ENCODE peak calls at places on chromosomes 13 and 19, in six cellular contexts. E, J, S, N, F and O are unnamed samples.

GRCh38 chr19:6279931-6280591 is at the start of gene MLLT1:
- DNase-seq in E (peak), N (peak), F (peak), S (peak), J (peak), O (peak)

GRCh38 chr13:31223215-31223614 is 23.4 kb downstream of the B3GLCT start:
- DNase-seq in F (no peak), N (no peak), E (no peak), S (no peak), J (no peak), O (no peak)

GRCh38 chr13:112965103-112965502 is 3.9 kb upstream of the MCF2L start:
- DNase-seq in S (no peak), F (no peak), E (peak), N (no peak), J (no peak), O (no peak)

GRCh38 chr13:77048592-77048991 is 21.6 kb upstream of the FBXL3 start:
- DNase-seq in J (no peak), S (no peak), E (no peak), N (no peak), F (no peak), O (no peak)

GRCh38 chr19:41795031-41795461 is 1.3 kb upstream of the CEACAM3 start:
- DNase-seq in S (no peak), E (no peak), J (peak), N (no peak), F (no peak), O (no peak)

GRCh38 chr19:9842834-9843625 is 7.9 kb downstream of the PIN1 start:
- DNase-seq in N (no peak), F (no peak), S (no peak), E (no peak), J (no peak), O (no peak)

GRCh38 chr19:33317522-33317921 is 15.2 kb upstream of the CEBPA start:
- DNase-seq in F (no peak), E (no peak), N (no peak), J (no peak), S (no peak), O (no peak)

GRCh38 chr13:68940049-68940448 is 1167.6 kb upstream of the ATXN8OS start:
- DNase-seq in J (no peak), F (no peak), S (no peak), E (no peak), N (no peak), O (no peak)

GRCh38 chr13:51801631-51802099 is 2.3 kb downstream of the DHRS12 start:
- DNase-seq in N (peak), F (peak), E (peak), S (peak), J (peak), O (peak)

GRCh38 chr19:12159773-12160414 is 3.0 kb upstream of the ZNF136 start:
- DNase-seq in F (no peak), N (no peak), E (no peak), J (no peak), S (no peak), O (no peak)

GRCh38 chr19:29812881-29813275 is 1.1 kb downstream of the CCNE1 start:
- DNase-seq in J (no peak), F (no peak), S (no peak), E (no peak), N (no peak), O (no peak)

GRCh38 chr13:43200736-43201135 is 177.3 kb downstream of the DNAJC15 start:
- DNase-seq in E (no peak), F (no peak), S (no peak), N (no peak), J (no peak), O (no peak)

GRCh38 chr19:55526216-55527196 is 10.4 kb downstream of the SBK2 start:
- DNase-seq in J (peak), F (peak), S (peak), N (no peak), E (peak), O (peak)

GRCh38 chr13:85825454-85825853 is 26.2 kb upstream of the SLITRK6 start:
- DNase-seq in J (no peak), F (no peak), N (no peak), E (no peak), S (no peak), O (no peak)

GRCh38 chr13:99033814-99034213 is 56.0 kb upstream of the DOCK9 start:
- DNase-seq in S (no peak), E (no peak), N (no peak), F (no peak), J (no peak), O (no peak)

GRCh38 chr19:8505680-8506401 is 3.4 kb upstream of the PRAM1 start:
- DNase-seq in N (peak), E (peak), S (peak), J (peak), F (peak), O (peak)

GRCh38 chr13:26719356-26719945 is 41.1 kb downstream of the GPR12 start:
- DNase-seq in S (no peak), F (no peak), J (no peak), N (no peak), E (no peak), O (no peak)

GRCh38 chr19:39731685-39732084 is 6.1 kb downstream of the CLC start:
- DNase-seq in E (no peak), J (no peak), N (no peak), S (no peak), F (no peak), O (peak)

GRCh38 chr13:48009298-48009697 is 8.2 kb upstream of the SUCLA2 start:
- DNase-seq in S (no peak), E (no peak), F (no peak), N (no peak), J (no peak), O (no peak)

GRCh38 chr13:39538826-39539555 is 64.0 kb downstream of the LHFPL6 start:
- DNase-seq in E (no peak), N (no peak), S (no peak), J (no peak), F (no peak), O (no peak)

GRCh38 chr13:45040626-45041025 is 51.3 kb downstream of the GPALPP1 start:
- DNase-seq in S (no peak), N (no peak), J (no peak), E (no peak), F (no peak), O (no peak)

GRCh38 chr13:50127017-50127725 is 111.9 kb downstream of the KCNRG start:
- DNase-seq in E (peak), N (peak), J (no peak), F (peak), S (peak), O (no peak)

GRCh38 chr19:3580156-3580955 is 4.9 kb upstream of the GIPC3 start:
- DNase-seq in F (no peak), J (no peak), N (no peak), E (no peak), S (no peak), O (no peak)

GRCh38 chr13:34308725-34309124 is 490.8 kb downstream of the RFC3 start:
- DNase-seq in S (no peak), N (no peak), E (no peak), F (no peak), J (no peak), O (no peak)

GRCh38 chr13:30664689-30665088 is 47.0 kb downstream of the USPL1 start:
- DNase-seq in E (no peak), N (no peak), F (no peak), J (no peak), S (no peak), O (no peak)

GRCh38 chr19:8571006-8571411 is 6.2 kb downstream of the MYO1F start:
- DNase-seq in E (no peak), F (no peak), J (peak), N (no peak), S (no peak), O (no peak)

GRCh38 chr13:111547726-111548273 is 227.4 kb downstream of the TEX29 start:
- DNase-seq in S (no peak), F (no peak), J (no peak), E (no peak), N (no peak), O (no peak)

GRCh38 chr13:46615888-46616531 is 63.0 kb downstream of the LRCH1 start:
- DNase-seq in S (no peak), F (no peak), E (no peak), N (no peak), J (no peak), O (no peak)

GRCh38 chr13:24923305-24923640 is 159.3 kb downstream of the RNF17 start:
- DNase-seq in E (no peak), F (no peak), N (no peak), J (no peak), S (no peak), O (no peak)

GRCh38 chr19:3979674-3980352 is 5.5 kb downstream of the EEF2 start:
- DNase-seq in E (no peak), N (no peak), S (no peak), F (peak), J (no peak), O (no peak)

GRCh38 chr13:97938701-97939475 is 14.6 kb upstream of the IPO5 start:
- DNase-seq in F (no peak), N (no peak), E (no peak), J (no peak), S (no peak), O (no peak)

GRCh38 chr19:1950640-1951039 is 9.7 kb downstream of the CSNK1G2 start:
- DNase-seq in E (no peak), S (no peak), N (no peak), J (no peak), F (no peak), O (no peak)
- H3K4me3 ChIP-seq in E (no peak), S (no peak), N (no peak), J (no peak), F (no peak), O (no peak)

GRCh38 chr13:87280139-87280538 is 391.0 kb upstream of the SLITRK5 start:
- DNase-seq in S (no peak), J (no peak), F (no peak), E (no peak), N (no peak), O (no peak)

GRCh38 chr13:87274209-87274819 is 396.9 kb upstream of the SLITRK5 start:
- DNase-seq in S (no peak), E (no peak), F (no peak), N (no peak), J (peak), O (peak)
- TF ChIP-seq CTCF in S (peak), E (peak), F (no peak), N (no peak), J (no peak), O (peak)

GRCh38 chr19:16376241-16376640 is 51.6 kb downstream of the KLF2 start:
- DNase-seq in S (no peak), J (no peak), F (no peak), E (peak), N (no peak), O (no peak)
- H3K4me3 ChIP-seq in S (no peak), J (no peak), F (no peak), E (no peak), N (no peak), O (no peak)

GRCh38 chr13:72383646-72384045 is 343.8 kb downstream of the MZT1 start:
- DNase-seq in N (no peak), F (no peak), S (no peak), J (no peak), E (no peak), O (no peak)

GRCh38 chr13:72384879-72385278 is 342.6 kb downstream of the MZT1 start:
- DNase-seq in E (no peak), S (no peak), F (no peak), J (no peak), N (no peak), O (no peak)

GRCh38 chr13:72379581-72379980 is 347.8 kb downstream of the MZT1 start:
- DNase-seq in S (no peak), E (no peak), J (no peak), N (no peak), F (no peak), O (no peak)

GRCh38 chr13:72386138-72386684 is 341.2 kb downstream of the MZT1 start:
- DNase-seq in F (no peak), N (no peak), S (no peak), E (no peak), J (no peak), O (no peak)

GRCh38 chr13:72384186-72384823 is 343.1 kb downstream of the MZT1 start:
- DNase-seq in N (no peak), F (peak), E (no peak), J (no peak), S (no peak), O (no peak)
- TF ChIP-seq CTCF in N (no peak), F (peak), E (no peak), J (no peak), S (no peak), O (no peak)

GRCh38 chr13:23778879-23779278 is 110.3 kb downstream of the MIPEP start:
- DNase-seq in E (no peak), N (no peak), J (no peak), S (no peak), F (no peak), O (peak)

GRCh38 chr13:23772717-23773116 is 116.5 kb downstream of the MIPEP start:
- DNase-seq in N (no peak), S (no peak), F (no peak), E (no peak), J (no peak), O (no peak)

GRCh38 chr13:23777571-23777870 is 111.7 kb downstream of the MIPEP start:
- DNase-seq in E (no peak), J (no peak), F (no peak), N (no peak), S (no peak), O (no peak)

GRCh38 chr13:23776698-23777570 is 112.3 kb downstream of the MIPEP start:
- DNase-seq in N (no peak), F (no peak), E (no peak), J (no peak), S (no peak), O (no peak)

GRCh38 chr13:23778007-23778687 is 111.1 kb downstream of the MIPEP start:
- DNase-seq in N (no peak), J (no peak), F (no peak), S (no peak), E (no peak), O (no peak)
- H3K4me3 ChIP-seq in N (no peak), J (no peak), F (no peak), S (no peak), E (no peak), O (no peak)